ENCODE peak calls at places on chromosomes 1 and 21, in five cellular contexts. L is IMR-90, A is NT2/D1, O is GM23248, C is PC-3. Q is an unnamed sample. For H3K27me3, the result is how much of the 10 kb centered on the place peaks cover.

GRCh38 chr1:5686195-5686594 is 306.0 kb downstream of the NPHP4 start:
- DNase-seq in L (no peak), A (no peak), O (no peak), C (no peak), Q (no peak)

GRCh38 chr1:16905112-16905855 is 9.5 kb downstream of the RNU1-2 start:
- DNase-seq in L (peak), A (no peak), O (peak), C (peak), Q (peak)

GRCh38 chr1:240337795-240338194 is 246.1 kb downstream of the FMN2 start:
- DNase-seq in L (peak), A (no peak), O (peak), C (no peak), Q (peak)

GRCh38 chr1:186799689-186800054 is 29.1 kb upstream of the PLA2G4A start:
- DNase-seq in L (no peak), A (no peak), O (no peak), C (peak), Q (no peak)

GRCh38 chr1:12502300-12503109 is 115.5 kb downstream of the DHRS3 start:
- DNase-seq in L (no peak), A (no peak), O (no peak), C (peak), Q (no peak)

GRCh38 chr21:46191257-46191685 is 7.0 kb upstream of the SPATC1L start:
- DNase-seq in L (peak), A (no peak), O (peak), C (peak), Q (peak)

GRCh38 chr1:87335175-87335992 is 6.7 kb downstream of the LMO4 start:
- DNase-seq in L (peak), A (no peak), O (peak), C (peak), Q (peak)

GRCh38 chr1:238642231-238642630 is 744.1 kb upstream of the CHRM3 start:
- DNase-seq in L (peak), A (no peak), O (peak), C (no peak), Q (peak)

GRCh38 chr1:178953034-178953433 is 72.7 kb upstream of the FAM20B start:
- DNase-seq in L (no peak), A (no peak), O (no peak), C (no peak), Q (no peak)

GRCh38 chr1:247942624-247943023 is 6.0 kb upstream of the OR2L8 start:
- DNase-seq in L (no peak), A (no peak), O (no peak), C (no peak), Q (no peak)

GRCh38 chr1:23421752-23422312 is 2.7 kb downstream of the TCEA3 start:
- DNase-seq in L (peak), A (no peak), O (peak), C (peak), Q (peak)

GRCh38 chr1:212606734-212607205 is 1.8 kb upstream of the ATF3 start:
- DNase-seq in L (no peak), A (no peak), O (peak), C (peak), Q (peak)

GRCh38 chr1:90558754-90559378 is 158.2 kb downstream of the BARHL2 start:
- DNase-seq in L (no peak), A (no peak), O (no peak), C (no peak), Q (no peak)

GRCh38 chr1:54551891-54552290 is 3.9 kb downstream of the ACOT11 start:
- DNase-seq in L (no peak), A (no peak), O (no peak), C (no peak), Q (no peak)

GRCh38 chr1:107750364-107750959 is 214.5 kb downstream of the VAV3 start:
- DNase-seq in L (peak), A (peak), O (peak), C (peak), Q (peak)

GRCh38 chr1:109803901-109804331 is 40.2 kb upstream of the EPS8L3 start:
- DNase-seq in L (no peak), A (no peak), O (peak), C (no peak), Q (no peak)

GRCh38 chr1:113567427-113567826 is 177.1 kb downstream of the MAGI3 start:
- DNase-seq in L (no peak), A (no peak), O (no peak), C (no peak), Q (no peak)

GRCh38 chr1:1144122-1144842 is 28.4 kb upstream of the C1orf159 start:
- DNase-seq in L (no peak), A (no peak), O (no peak), C (no peak), Q (no peak)

GRCh38 chr1:1144843-1145546 is 28.7 kb upstream of the TTLL10 start:
- DNase-seq in L (no peak), A (no peak), O (no peak), C (no peak), Q (no peak)

GRCh38 chr1:1146026-1146425 is 27.7 kb upstream of the TTLL10 start:
- DNase-seq in L (no peak), A (no peak), O (no peak), C (no peak), Q (no peak)

GRCh38 chr1:1146596-1146995 is 27.1 kb upstream of the TTLL10 start:
- DNase-seq in L (no peak), A (no peak), O (no peak), C (no peak), Q (no peak)

GRCh38 chr1:1145547-1145914 is 28.1 kb upstream of the TTLL10 start:
- DNase-seq in L (no peak), A (no peak), O (no peak), C (no peak), Q (no peak)
- H3K9ac ChIP-seq in L (no peak), A (no peak), O (no peak), C (no peak), Q (no peak)

GRCh38 chr21:41761211-41762181 is 5.4 kb downstream of the RIPK4 start:
- DNase-seq in L (no peak), A (no peak), O (peak), C (peak), Q (peak)
- H3K27me3 ChIP-seq in L (half or more), A (half or more), O (under half), C (under half), Q (half or more)

GRCh38 chr1:94738371-94738770 is 81.8 kb upstream of the SLC44A3 start:
- DNase-seq in L (peak), A (no peak), O (no peak), C (no peak), Q (no peak)
- H3K9ac ChIP-seq in L (no peak), A (no peak), O (no peak), C (no peak), Q (no peak)

DNA sequence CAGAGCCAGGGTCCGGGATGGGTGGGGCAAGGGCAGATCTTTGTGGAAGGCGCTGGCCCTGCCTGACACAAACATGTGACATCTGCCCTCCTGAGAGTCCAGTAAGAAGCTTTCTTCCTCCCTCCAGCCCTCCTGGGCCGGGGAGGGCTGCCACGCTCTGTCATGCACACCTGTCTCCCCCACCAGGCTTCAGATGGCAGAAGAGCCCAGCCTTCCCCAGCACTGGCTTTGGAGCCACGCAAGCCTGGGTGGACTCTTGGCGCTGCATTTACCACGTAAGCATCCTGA is 84.2 kb downstream of the IGSF21 start:
- DNase-seq in L (no peak), A (no peak), O (no peak), C (no peak), Q (no peak)
- H3K27me3 ChIP-seq in L (under half), A (under half), O (under half), C (half or more), Q (half or more)

DNA sequence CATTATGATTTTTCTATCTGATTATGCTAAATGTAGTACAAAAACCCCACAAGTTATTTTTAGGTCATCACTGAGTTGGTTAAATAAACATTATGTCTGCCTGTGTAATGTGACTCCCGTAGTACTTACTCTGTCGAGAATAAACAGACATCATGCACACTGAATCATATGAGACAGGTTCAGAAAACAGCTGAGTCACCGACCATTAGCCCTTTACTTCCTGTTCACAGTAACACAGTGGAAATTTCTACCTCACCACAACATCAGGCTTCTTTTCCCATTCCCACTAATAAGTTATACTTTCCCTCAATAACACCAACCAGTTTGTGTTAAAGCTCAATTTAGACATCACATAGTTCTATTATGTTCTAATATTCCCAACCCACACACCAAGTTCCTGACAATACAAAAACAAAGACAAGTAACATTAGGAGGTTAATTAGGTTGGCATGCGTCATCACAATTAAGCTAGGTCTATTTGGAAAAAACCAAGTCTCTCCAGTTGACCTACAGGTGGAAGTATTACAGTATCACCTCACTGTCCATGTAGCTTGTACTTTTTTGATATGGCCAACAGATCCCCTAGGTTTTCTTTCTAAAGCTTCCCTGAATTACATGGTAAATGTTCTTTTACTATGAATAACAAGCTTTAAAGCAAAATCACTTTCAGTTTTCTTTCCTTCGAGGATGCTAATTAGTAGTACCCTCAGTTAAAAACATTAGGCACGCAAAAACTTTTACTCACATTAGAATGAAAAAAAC is 154.2 kb downstream of the EIF4G3 start:
- DNase-seq in L (peak), A (no peak), O (peak), C (peak), Q (peak)
- H3K9ac ChIP-seq in L (no peak), A (no peak), O (peak), C (peak), Q (peak)

GRCh38 chr1:3077561-3077960 is 8.6 kb downstream of the PRDM16 start:
- DNase-seq in L (no peak), A (no peak), O (no peak), C (no peak), Q (no peak)
- H3K27me3 ChIP-seq in L (under half), A (under half), O (under half), C (half or more), Q (under half)

GRCh38 chr1:24929091-24929875 is 793 bp downstream of the RUNX3 start:
- DNase-seq in L (no peak), A (no peak), O (peak), C (peak), Q (no peak)

GRCh38 chr1:24931481-24932221 is 1.6 kb upstream of the RUNX3 start:
- DNase-seq in L (no peak), A (no peak), O (no peak), C (no peak), Q (no peak)

GRCh38 chr1:24928631-24929090 is 1.4 kb downstream of the RUNX3 start:
- DNase-seq in L (no peak), A (no peak), O (peak), C (peak), Q (peak)

GRCh38 chr1:24930703-24931480 is 816 bp upstream of the RUNX3 start:
- DNase-seq in L (no peak), A (no peak), O (no peak), C (no peak), Q (no peak)

DNA sequence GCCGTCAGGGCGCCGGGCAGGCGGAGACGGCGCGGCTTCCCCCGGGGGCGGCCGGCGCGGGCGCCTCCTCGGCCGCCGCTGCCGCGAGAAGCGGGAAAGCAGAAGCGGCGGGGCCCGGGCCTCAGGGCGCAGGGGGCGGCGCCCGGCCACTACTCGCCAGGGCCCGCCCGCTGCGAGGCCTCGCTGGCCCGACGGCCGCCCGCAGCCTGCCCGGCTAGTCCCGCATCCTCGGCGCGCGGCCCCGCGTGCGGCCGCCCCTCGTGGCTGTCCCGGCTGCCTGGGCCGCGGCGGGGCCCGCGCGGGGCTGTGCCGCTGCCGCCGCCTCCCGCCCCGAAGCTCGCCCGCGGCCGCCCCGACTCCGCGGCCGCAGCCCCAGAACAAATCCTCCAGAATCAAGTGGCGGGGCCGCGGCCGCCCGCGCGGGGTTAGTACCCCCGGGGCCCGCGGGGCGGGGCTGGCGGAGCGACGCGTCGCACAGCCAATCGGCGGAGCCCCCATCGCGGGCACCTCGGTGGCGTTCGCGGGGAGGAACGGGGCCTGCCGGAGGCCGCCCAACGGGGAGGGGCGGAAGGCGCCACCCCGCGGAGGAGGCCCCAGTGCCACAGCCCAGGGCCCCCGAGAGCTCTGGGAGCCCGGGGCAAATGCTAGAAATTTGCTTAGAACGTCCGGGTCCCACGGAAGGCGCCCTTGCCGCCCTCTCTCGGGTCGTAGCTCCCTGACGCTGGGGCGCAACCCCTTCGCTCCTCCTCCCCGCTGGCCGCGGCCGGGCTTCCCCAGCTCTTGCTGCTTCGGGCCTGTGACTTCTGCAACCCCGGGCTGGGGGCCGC is at the start of gene RUNX3:
- DNase-seq in L (no peak), A (no peak), O (peak), C (peak), Q (no peak)
- H3K9ac ChIP-seq in L (peak), A (peak), O (peak), C (no peak), Q (no peak)

Q was measured in adipocyte.